ENCODE peak calls at places on chromosome 4, in five cellular contexts. M is GM12892, L is Peyer's patch, O is IMR-90, B is A549. X is an unnamed sample.

GRCh38 chr4:131644619-131645018 is 1504.5 kb upstream of the PCDH10 start:
- DNase-seq in O (peak), M (no peak), L (no peak), B (peak), X (no peak)

GRCh38 chr4:119082661-119083060 is 53.0 kb upstream of the MYOZ2 start:
- DNase-seq in O (no peak), M (no peak), B (no peak), L (no peak), X (no peak)

GRCh38 chr4:52051615-52052474 is 741 bp downstream of the SPATA18 start:
- DNase-seq in L (peak), M (peak), B (peak), O (peak), X (peak)

GRCh38 chr4:165428957-165429356 is 50.1 kb downstream of the CPE start:
- DNase-seq in L (no peak), M (no peak), B (no peak), O (no peak), X (no peak)

GRCh38 chr4:82954212-82954611 is 53.7 kb downstream of the THAP9 start:
- DNase-seq in O (no peak), L (no peak), M (no peak), B (no peak), X (no peak)

GRCh38 chr4:82044141-82044993 is 329.4 kb downstream of the HNRNPD start:
- DNase-seq in M (no peak), B (peak), O (peak), L (peak), X (no peak)

GRCh38 chr4:171142045-171142444 is 671.2 kb upstream of the GALNTL6 start:
- DNase-seq in B (no peak), O (no peak), L (no peak), M (no peak), X (no peak)

GRCh38 chr4:48228887-48229462 is 40.7 kb downstream of the TEC start:
- DNase-seq in L (no peak), M (no peak), B (no peak), O (peak), X (no peak)

GRCh38 chr4:61872983-61873382 is 672.9 kb downstream of the ADGRL3 start:
- DNase-seq in L (no peak), M (no peak), O (no peak), B (no peak), X (no peak)

GRCh38 chr4:99061048-99061447 is 27.5 kb downstream of the ADH5 start:
- DNase-seq in L (no peak), O (no peak), M (no peak), B (no peak), X (no peak)

GRCh38 chr4:101419324-101420135 is 72.2 kb upstream of the PPP3CA start:
- DNase-seq in B (no peak), M (no peak), L (no peak), O (peak), X (no peak)

GRCh38 chr4:141815646-141816045 is 179.3 kb downstream of the IL15 start:
- DNase-seq in O (no peak), B (no peak), L (no peak), M (no peak), X (no peak)

GRCh38 chr4:7632341-7632740 is 197.6 kb upstream of the PSAPL1 start:
- DNase-seq in M (no peak), B (no peak), L (no peak), O (no peak), X (no peak)

GRCh38 chr4:16783119-16783518 is 115.3 kb downstream of the LDB2 start:
- DNase-seq in B (no peak), O (peak), L (no peak), M (no peak), X (no peak)

GRCh38 chr4:151604238-151604637 is 156.6 kb downstream of the GATB start:
- DNase-seq in O (peak), L (no peak), M (no peak), B (peak), X (no peak)

GRCh38 chr4:4269326-4269725 is 20.6 kb downstream of the LYAR start:
- DNase-seq in B (no peak), M (no peak), O (no peak), L (peak), X (no peak)

GRCh38 chr4:171956678-171957077 is 143.5 kb downstream of the GALNTL6 start:
- DNase-seq in M (no peak), O (no peak), B (peak), L (no peak), X (no peak)

GRCh38 chr4:174358823-174359222 is 75.1 kb downstream of the CEP44 start:
- DNase-seq in M (no peak), L (no peak), B (no peak), O (peak), X (no peak)

GRCh38 chr4:70676554-70677090 is 10.3 kb upstream of the JCHAIN start:
- DNase-seq in O (no peak), L (no peak), M (no peak), B (no peak), X (no peak)

GRCh38 chr4:52071786-52072552 is 20.9 kb downstream of the SPATA18 start:
- DNase-seq in O (no peak), L (no peak), M (no peak), B (no peak), X (no peak)

GRCh38 chr4:5812506-5813229 is 80.2 kb downstream of the CRMP1 start:
- DNase-seq in M (peak), B (peak), L (peak), O (peak), X (peak)

DNA sequence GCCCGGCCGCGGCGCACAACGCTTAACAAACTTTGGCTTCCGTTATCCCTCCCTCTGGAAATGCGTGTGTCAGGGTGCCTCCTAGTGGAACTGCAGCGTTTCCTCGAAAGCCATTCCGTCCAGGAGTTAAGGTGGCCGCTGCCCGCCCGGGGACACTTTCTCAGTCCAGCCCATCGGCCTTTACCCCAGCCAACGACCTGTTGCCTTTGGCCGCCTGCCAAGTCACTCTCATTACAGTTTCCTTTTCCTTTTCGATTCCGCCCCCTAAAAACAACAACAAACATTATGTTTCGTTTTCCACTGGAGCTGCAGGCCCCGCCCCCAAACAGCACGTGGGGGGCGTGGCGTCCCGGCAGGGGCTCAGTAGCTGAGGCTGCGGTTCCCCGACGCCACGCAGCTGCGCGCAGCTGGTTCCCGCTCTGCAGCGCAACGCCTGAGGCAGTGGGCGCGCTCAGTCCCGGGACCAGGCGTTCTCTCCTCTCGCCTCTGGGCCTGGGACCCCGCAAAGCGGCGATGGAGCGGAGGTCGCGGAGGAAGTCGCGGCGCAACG is at the start of gene HERC5:
- DNase-seq in M (peak), B (peak), L (peak), O (peak), X (peak)
- TF ChIP-seq POLR2A in M (peak), B (no peak), L (no peak), O (no peak), X (peak)

GRCh38 chr4:104491396-104491821 is 3.3 kb downstream of the CXXC4 start:
- DNase-seq in M (no peak), B (peak), O (no peak), L (peak), X (no peak)
- TF ChIP-seq POLR2A in M (peak), B (peak), O (no peak), L (peak), X (no peak)

DNA sequence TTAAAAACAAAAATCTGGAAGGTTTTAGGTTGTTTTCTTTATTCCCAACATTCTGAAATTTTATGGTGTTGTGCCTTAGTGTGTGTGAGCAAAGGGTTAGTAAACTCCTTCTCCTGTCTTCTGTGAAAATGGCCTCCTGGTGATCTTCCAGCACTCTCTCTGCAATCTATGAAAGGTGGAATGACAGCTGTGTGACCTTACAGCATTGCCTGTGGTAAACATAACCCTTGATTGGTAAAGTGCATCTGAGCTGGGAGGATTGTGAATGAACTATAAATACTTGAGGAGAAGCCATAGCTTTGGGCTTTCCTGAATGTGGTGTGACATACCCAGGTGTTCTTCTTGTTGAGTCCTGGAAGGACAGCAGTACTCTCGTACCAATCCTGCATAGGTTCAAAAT is 10.0 kb downstream of the ART3 start:
- DNase-seq in O (no peak), M (no peak), B (no peak), L (no peak), X (no peak)
- TF ChIP-seq POLR2A in O (no peak), M (no peak), B (no peak), L (no peak), X (no peak)

DNA sequence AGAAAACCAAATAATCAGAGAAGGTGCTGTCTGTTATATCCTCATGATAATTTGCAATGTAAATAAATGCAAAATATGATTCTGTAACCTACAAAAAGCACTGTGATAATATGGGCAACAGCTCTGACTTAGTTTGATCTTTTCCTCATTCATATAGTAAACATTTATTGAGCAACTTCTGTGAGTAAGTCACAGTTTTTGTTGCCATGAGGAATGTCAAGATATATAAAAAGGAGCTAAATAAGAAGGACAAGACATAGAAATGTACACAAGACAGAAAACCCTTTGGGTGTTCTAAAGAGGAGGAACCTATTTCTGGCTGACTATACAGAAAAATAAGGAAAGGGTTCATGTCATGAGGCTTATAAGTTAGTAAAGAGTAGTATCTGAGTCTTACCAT is 44.3 kb downstream of the ARSJ start:
- DNase-seq in B (no peak), O (peak), L (no peak), M (no peak), X (no peak)
- TF ChIP-seq POLR2A in B (no peak), O (no peak), L (no peak), M (no peak), X (no peak)

DNA sequence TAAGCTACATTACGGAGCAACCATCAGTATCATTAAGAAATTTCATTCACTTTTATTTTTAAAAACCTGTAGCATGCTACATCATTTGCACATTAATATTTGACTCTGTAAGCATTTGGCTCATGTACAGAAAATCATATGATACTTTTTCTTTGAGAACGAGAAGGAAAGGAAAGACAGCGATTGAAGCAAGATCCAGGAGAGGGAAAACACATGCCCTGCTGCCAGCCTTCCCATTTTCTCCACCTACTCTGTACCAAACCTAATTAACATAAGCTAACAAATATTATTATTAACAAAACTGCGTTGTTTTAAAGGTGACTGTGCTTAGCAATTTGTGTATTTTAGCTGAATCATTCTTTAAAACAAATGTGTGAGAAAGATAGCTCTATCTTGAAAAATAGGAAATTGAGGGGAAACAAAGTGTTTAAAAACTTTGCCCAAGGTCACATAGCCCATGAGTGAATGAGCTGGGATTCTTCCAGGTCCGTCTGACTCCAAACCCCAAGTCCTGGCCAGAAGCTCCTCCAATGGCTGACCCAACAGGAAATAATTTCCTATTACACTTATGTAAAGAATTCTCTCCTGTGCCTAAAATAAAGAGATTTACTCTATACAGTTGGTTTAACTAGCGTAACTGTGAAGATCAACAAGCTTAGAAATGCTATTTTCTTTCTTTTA is 287.4 kb downstream of the ARHGAP24 start:
- DNase-seq in L (no peak), O (peak), B (no peak), M (no peak), X (no peak)
- TF ChIP-seq POLR2A in L (no peak), O (no peak), B (no peak), M (no peak), X (no peak)

GRCh38 chr4:102792361-102792936 is 31.7 kb upstream of the MANBA start:
- DNase-seq in O (no peak), B (no peak), L (no peak), M (no peak), X (no peak)

GRCh38 chr4:102794999-102795398 is 32.4 kb downstream of the UBE2D3 start:
- DNase-seq in M (no peak), L (no peak), B (no peak), O (no peak), X (no peak)

GRCh38 chr4:102787944-102788343 is 27.2 kb upstream of the MANBA start:
- DNase-seq in O (no peak), B (no peak), M (no peak), L (no peak), X (no peak)

GRCh38 chr4:102789317-102789717 is 28.5 kb upstream of the MANBA start:
- DNase-seq in O (peak), M (no peak), L (no peak), B (peak), X (no peak)

DNA sequence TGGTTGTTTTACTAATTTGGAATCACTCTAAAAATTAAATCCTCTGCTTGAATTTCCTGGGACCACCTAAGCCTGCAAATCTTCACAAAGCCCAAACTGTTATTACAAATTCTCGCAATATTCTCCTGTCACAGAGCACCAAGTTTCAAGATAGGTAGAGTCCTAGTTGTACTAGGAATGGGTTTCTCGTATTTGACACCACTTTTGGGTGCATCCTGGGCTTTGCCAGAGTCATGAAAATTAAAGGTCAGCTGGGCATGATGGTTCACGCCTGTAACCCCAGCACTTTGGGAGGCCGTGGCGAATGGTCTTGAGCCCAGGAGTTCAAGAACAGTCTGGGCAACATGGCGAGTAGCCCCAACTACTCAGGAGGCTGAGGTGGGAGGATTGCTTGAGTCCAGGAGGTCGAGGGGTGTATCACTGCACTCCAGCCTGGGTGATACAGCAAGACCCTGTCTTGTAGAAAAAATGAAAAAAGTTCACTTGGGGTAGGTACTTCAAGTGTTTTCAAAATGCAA is 30.6 kb upstream of the MANBA start:
- DNase-seq in O (no peak), L (no peak), M (no peak), B (no peak), X (no peak)
- TF ChIP-seq POLR2A in O (no peak), L (no peak), M (no peak), B (no peak), X (no peak)

DNA sequence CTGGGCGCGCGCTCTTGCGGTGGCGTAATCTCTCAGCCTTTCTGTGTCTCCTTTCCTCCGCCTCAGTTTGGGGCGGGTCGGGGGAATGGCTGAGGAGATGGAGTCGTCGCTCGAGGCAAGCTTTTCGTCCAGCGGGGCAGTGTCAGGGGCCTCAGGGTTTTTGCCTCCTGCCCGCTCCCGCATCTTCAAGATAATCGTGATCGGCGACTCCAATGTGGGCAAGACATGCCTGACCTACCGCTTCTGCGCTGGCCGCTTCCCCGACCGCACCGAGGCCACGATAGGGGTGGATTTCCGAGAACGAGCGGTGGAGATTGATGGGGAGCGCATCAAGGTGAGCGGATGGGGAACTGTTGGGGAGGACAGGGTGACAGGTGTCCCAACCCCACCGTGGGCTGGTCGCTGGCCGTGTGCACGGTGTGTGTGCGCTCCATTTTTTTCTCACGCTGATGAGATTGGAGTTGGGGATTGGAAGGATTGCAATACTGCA is at the start of gene RAB33B:
- DNase-seq in B (no peak), M (no peak), O (peak), L (no peak), X (no peak)
- TF ChIP-seq POLR2A in B (no peak), M (no peak), O (no peak), L (peak), X (peak)

GRCh38 chr4:25310066-25310824 is 2.3 kb upstream of the ZCCHC4 start:
- DNase-seq in L (no peak), O (no peak), B (no peak), M (no peak), X (no peak)

GRCh38 chr4:25313194-25313895 is 771 bp downstream of the ZCCHC4 start:
- DNase-seq in O (no peak), B (no peak), L (no peak), M (no peak), X (no peak)

GRCh38 chr4:25308761-25309160 is 3.8 kb upstream of the ZCCHC4 start:
- DNase-seq in M (no peak), O (peak), L (no peak), B (no peak), X (no peak)

GRCh38 chr4:25310825-25311210 is 1.8 kb upstream of the ZCCHC4 start:
- DNase-seq in B (no peak), L (no peak), M (no peak), O (no peak), X (no peak)

DNA sequence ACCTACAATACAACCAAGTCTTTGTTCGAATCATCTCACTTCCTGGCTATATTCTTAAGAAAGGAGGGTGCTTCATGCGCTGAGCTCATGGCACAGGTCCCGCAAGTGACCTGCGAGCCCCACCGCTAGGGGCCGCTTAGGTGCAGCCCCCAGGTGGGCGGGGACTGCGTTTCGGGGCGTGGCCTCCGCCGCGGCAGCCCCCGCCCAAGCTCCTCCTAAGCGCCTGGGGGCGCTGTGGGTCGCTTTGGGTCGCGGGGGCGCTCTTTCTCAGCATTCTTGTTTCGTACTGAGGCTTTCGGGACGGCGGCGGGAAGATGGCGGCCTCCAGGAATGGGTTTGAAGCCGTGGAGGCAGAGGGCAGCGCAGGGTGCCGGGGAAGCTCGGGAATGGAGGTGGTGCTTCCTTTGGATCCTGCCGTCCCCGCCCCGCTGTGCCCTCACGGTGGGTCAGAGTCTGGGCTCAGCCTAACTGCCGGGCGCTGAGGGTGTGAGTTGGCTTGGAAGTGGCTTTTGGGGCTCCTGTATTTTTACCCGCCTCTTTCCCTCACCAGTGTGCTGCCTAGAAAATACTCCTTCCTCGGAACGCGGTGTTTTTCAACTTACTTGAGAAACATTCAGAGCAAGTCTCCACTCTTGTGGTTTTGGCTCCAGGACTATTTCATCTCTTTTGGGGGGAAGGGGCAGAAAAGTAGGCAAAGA is at the start of gene ZCCHC4:
- DNase-seq in O (peak), B (peak), M (peak), L (peak), X (peak)
- TF ChIP-seq POLR2A in O (peak), B (peak), M (peak), L (peak), X (peak)